ENCODE peak calls at places on chromosomes 11 and 22, in eight cellular contexts. B is PC-3, G is spleen, P is kidney epithelial cell, J is upper lobe of right lung, F is left lung, L is DND-41, H is brain microvascular endothelial cell. Z is an unnamed sample.
A peak's percentile ranks its signal among the peaks of the same experiment; 100 is the strongest.

GRCh38 chr11:96177132-96177531 is 165.9 kb downstream of the MAML2 start:
- DNase-seq in L (no peak), B (no peak), P (no peak), J (no peak), H (no peak), G (no peak), F (no peak), Z (no peak)

GRCh38 chr22:31846161-31847115 is 92.6 kb downstream of the DEPDC5 start:
- DNase-seq in G (no peak), P (no peak), B (no peak), F (no peak), L (no peak), J (no peak), H (peak; percentile 68), Z (peak; percentile 29)

GRCh38 chr11:116903139-116903538 is 65.7 kb upstream of the APOA1 start:
- DNase-seq in P (no peak), B (no peak), J (no peak), F (no peak), L (no peak), G (no peak), H (no peak), Z (no peak)

GRCh38 chr11:43989162-43989961 is 46.9 kb downstream of the C11orf96 start:
- DNase-seq in L (no peak), P (no peak), H (no peak), G (peak; percentile 60), B (no peak), F (no peak), J (no peak), Z (no peak)

GRCh38 chr11:117818036-117818858 is 6.3 kb downstream of the FXYD2 start:
- DNase-seq in P (peak; percentile 56), H (peak; percentile 31), F (no peak), J (no peak), G (no peak), B (peak; percentile 48), L (peak; percentile 52), Z (peak; percentile 86)

GRCh38 chr11:45017329-45017728 is 66.6 kb upstream of the TP53I11 start:
- DNase-seq in J (no peak), P (no peak), G (no peak), B (no peak), H (no peak), F (no peak), L (no peak), Z (no peak)

GRCh38 chr11:46348986-46349401 is 1.7 kb downstream of the DGKZ start:
- DNase-seq in P (no peak), B (no peak), H (no peak), J (no peak), G (peak; percentile 89), L (peak; percentile 82), F (no peak), Z (peak; percentile 68)

GRCh38 chr11:86524603-86525352 is 147.6 kb downstream of the ME3 start:
- DNase-seq in F (no peak), P (peak; percentile 57), J (no peak), G (no peak), H (peak; percentile 60), L (no peak), B (peak; percentile 50), Z (no peak)

GRCh38 chr22:29044657-29045176 is 16.9 kb downstream of the C22orf31 start:
- DNase-seq in H (peak; percentile 74), B (no peak), F (no peak), L (no peak), J (no peak), P (no peak), G (no peak), Z (no peak)

GRCh38 chr11:6568191-6568918 is 35.1 kb downstream of the RRP8 start:
- DNase-seq in H (peak; percentile 45), J (no peak), B (peak; percentile 77), L (peak; percentile 20), P (peak; percentile 19), F (peak; percentile 56), G (no peak), Z (no peak)

GRCh38 chr11:6968816-6969215 is 42.6 kb downstream of the ZNF215 start:
- DNase-seq in P (no peak), G (no peak), F (no peak), B (peak; percentile 19), H (no peak), L (no peak), J (no peak), Z (no peak)

GRCh38 chr11:103433380-103433779 is 324.2 kb downstream of the DYNC2H1 start:
- DNase-seq in G (no peak), L (no peak), P (peak; percentile 35), J (no peak), F (no peak), B (peak; percentile 96), H (peak; percentile 86), Z (no peak)

GRCh38 chr11:102287963-102288744 is 29.1 kb upstream of the BIRC3 start:
- DNase-seq in L (peak; percentile 56), B (peak; percentile 96), F (no peak), P (no peak), H (peak; percentile 77), G (no peak), J (no peak), Z (peak; percentile 78)

GRCh38 chr11:1772270-1773130 is 8.8 kb upstream of the CTSD start:
- DNase-seq in B (peak; percentile 85), P (peak; percentile 91), L (peak; percentile 68), F (peak; percentile 90), H (peak; percentile 88), J (peak; percentile 85), G (peak; percentile 90), Z (no peak)

GRCh38 chr11:67310246-67311050 is 7.1 kb downstream of the SSH3 start:
- DNase-seq in L (no peak), B (no peak), J (peak; percentile 51), H (no peak), P (no peak), F (no peak), G (peak; percentile 73), Z (no peak)

GRCh38 chr11:115164774-115165173 is 339.4 kb downstream of the CADM1 start:
- DNase-seq in L (no peak), G (no peak), H (no peak), B (no peak), F (no peak), J (no peak), P (no peak), Z (no peak)

GRCh38 chr11:27395556-27396258 is 32.7 kb upstream of the CCDC34 start:
- DNase-seq in F (no peak), P (peak; percentile 77), G (no peak), L (no peak), J (no peak), B (peak; percentile 65), H (no peak), Z (no peak)

GRCh38 chr11:36540998-36541397 is 26.8 kb upstream of the RAG1 start:
- DNase-seq in B (peak; percentile 60), G (no peak), F (peak; percentile 38), P (no peak), H (peak; percentile 77), J (no peak), L (peak; percentile 27), Z (peak; percentile 77)
- TF ChIP-seq CTCF in B (peak; percentile 65), G (peak; percentile 42), F (no peak), P (peak; percentile 30), H (peak; percentile 65), J (peak; percentile 32), L (peak; percentile 56), Z (peak; percentile 49)

GRCh38 chr11:22666320-22666699 is at the start of gene GAS2:
- DNase-seq in G (no peak), B (no peak), F (no peak), L (no peak), J (no peak), H (no peak), P (no peak), Z (no peak)
- H3K4me3 ChIP-seq in G (peak within 1 kb of the TSS; percentile 29), B (no peak within 1 kb of the TSS), F (peak within 1 kb of the TSS; percentile 16), L (peak within 1 kb of the TSS; percentile 55), J (peak within 1 kb of the TSS; percentile 41), H (peak within 1 kb of the TSS; percentile 50), P (peak within 1 kb of the TSS; percentile 41), Z (peak within 1 kb of the TSS; percentile 22)

GRCh38 chr22:36879775-36880174 is 19.0 kb downstream of the NCF4 start:
- DNase-seq in B (no peak), P (no peak), H (no peak), J (no peak), F (no peak), G (no peak), L (no peak), Z (no peak)
- TF ChIP-seq CTCF in B (no peak), P (no peak), H (no peak), J (no peak), F (no peak), G (no peak), L (no peak), Z (no peak)

DNA sequence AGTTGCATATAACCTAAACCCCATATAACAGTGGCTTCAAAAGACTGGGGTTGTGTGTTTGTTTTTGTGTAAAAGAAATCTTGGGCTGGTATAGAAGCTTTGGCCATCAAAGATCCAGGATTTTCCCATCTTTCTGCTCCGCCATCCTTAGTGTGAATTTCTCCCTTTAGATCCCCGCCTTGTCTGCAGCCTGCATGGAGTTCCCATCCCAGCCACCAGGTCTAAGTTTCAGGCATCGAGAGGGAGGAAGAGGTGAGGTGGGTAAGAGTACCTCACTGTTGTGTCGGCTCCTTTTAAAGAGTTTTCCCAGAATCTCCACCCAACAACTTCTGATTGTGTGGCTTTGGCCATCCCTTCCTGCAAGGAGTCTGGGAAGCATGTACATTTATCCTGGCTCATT is 195.5 kb upstream of the SORL1-AS1 start:
- DNase-seq in B (no peak), H (no peak), G (no peak), L (no peak), F (no peak), P (no peak), J (no peak), Z (no peak)
- H3K4me3 ChIP-seq in B (no peak overlapping the region), H (no peak overlapping the region), G (no peak overlapping the region), L (no peak overlapping the region), F (no peak overlapping the region), P (no peak overlapping the region), J (no peak overlapping the region), Z (no peak overlapping the region)

GRCh38 chr11:83831929-83832328 is 545.8 kb upstream of the CCDC90B start:
- DNase-seq in G (no peak), H (no peak), L (no peak), P (no peak), F (no peak), J (no peak), B (no peak), Z (no peak)

GRCh38 chr11:83835423-83835822 is 549.3 kb upstream of the CCDC90B start:
- DNase-seq in L (no peak), F (no peak), H (no peak), P (no peak), B (no peak), G (no peak), J (no peak), Z (peak; percentile 31)

GRCh38 chr11:83840326-83840725 is 554.2 kb upstream of the CCDC90B start:
- DNase-seq in G (no peak), P (no peak), J (no peak), H (no peak), B (no peak), L (no peak), F (no peak), Z (no peak)

GRCh38 chr11:83836883-83837654 is 550.9 kb upstream of the CCDC90B start:
- DNase-seq in F (no peak), G (no peak), L (peak; percentile 29), J (no peak), B (peak; percentile 58), H (peak; percentile 60), P (no peak), Z (peak; percentile 65)
- TF ChIP-seq CTCF in F (peak; percentile 71), G (peak; percentile 48), L (peak; percentile 68), J (peak; percentile 61), B (peak; percentile 87), H (peak; percentile 90), P (peak; percentile 81), Z (peak; percentile 81)

GRCh38 chr22:26957176-26957575 is 299.8 kb downstream of the MIAT start:
- DNase-seq in G (no peak), J (no peak), F (no peak), B (no peak), P (no peak), H (no peak), L (no peak), Z (no peak)
- H3K4me3 ChIP-seq in G (no peak overlapping the region), J (no peak overlapping the region), F (no peak overlapping the region), B (no peak overlapping the region), P (no peak overlapping the region), H (no peak overlapping the region), L (no peak overlapping the region), Z (no peak overlapping the region)

Z was measured in GM12865.